ENCODE peak calls at places on chromosomes 12 and 14, in nine cellular contexts. Z is astrocyte of the cerebellum; D is IMR-90; R is activated CD8-positive, alpha-beta T cell treated with anti-CD3 and anti-CD28 coated beads for 36 hours; B is stomach; T is dorsolateral prefrontal cortex; I is lower lobe of right lung; O is testis; K is omental fat pad. F is an unnamed sample.

GRCh38 chr14:102479777-102480176 is 29.8 kb downstream of the ANKRD9 start:
- DNase-seq in I (peak), T (peak), D (no peak), R (no peak), Z (no peak), K (no peak), O (peak), B (peak), F (no peak)

GRCh38 chr14:59629384-59630158 is 53.0 kb upstream of the CCDC175 start:
- DNase-seq in B (no peak), I (no peak), R (no peak), D (no peak), O (no peak), T (no peak), K (no peak), Z (no peak), F (no peak)

GRCh38 chr12:45966486-45966885 is 23.9 kb downstream of the SCAF11 start:
- DNase-seq in O (no peak), D (peak), T (no peak), I (no peak), R (no peak), B (no peak), K (no peak), Z (peak), F (no peak)

GRCh38 chr12:114213055-114213561 is 192.8 kb downstream of the TBX5 start:
- DNase-seq in T (no peak), I (no peak), Z (no peak), R (no peak), O (no peak), D (no peak), B (no peak), K (no peak), F (no peak)

GRCh38 chr14:100384819-100385813 is 62.0 kb downstream of the SLC25A47 start:
- DNase-seq in T (no peak), D (peak), I (no peak), R (no peak), O (no peak), K (no peak), Z (no peak), B (no peak), F (no peak)

GRCh38 chr12:68332726-68333630 is 816 bp upstream of the MDM1 start:
- DNase-seq in D (no peak), T (no peak), R (no peak), K (no peak), I (no peak), B (no peak), Z (no peak), O (no peak), F (no peak)

GRCh38 chr14:99630202-99630601 is 14.7 kb upstream of the HHIPL1 start:
- DNase-seq in Z (no peak), D (no peak), B (no peak), I (no peak), K (no peak), O (no peak), T (no peak), R (no peak), F (no peak)

GRCh38 chr12:4112290-4112689 is 161.3 kb upstream of the CCND2 start:
- DNase-seq in R (no peak), Z (no peak), K (no peak), T (no peak), O (no peak), I (no peak), B (no peak), D (no peak), F (no peak)

GRCh38 chr14:98819132-98819866 is 452.7 kb downstream of the BCL11B start:
- DNase-seq in I (no peak), T (no peak), R (no peak), Z (no peak), B (no peak), D (no peak), K (no peak), O (no peak), F (peak)

GRCh38 chr14:83548061-83548839 is 1981.7 kb upstream of the FLRT2 start:
- DNase-seq in I (no peak), K (no peak), R (no peak), Z (no peak), O (no peak), B (no peak), D (peak), T (no peak), F (no peak)

GRCh38 chr14:76784881-76785280 is 23.6 kb downstream of the VASH1 start:
- DNase-seq in T (peak), D (peak), Z (peak), I (peak), B (peak), R (peak), O (peak), K (no peak), F (no peak)

GRCh38 chr14:100536141-100536540 is 51.1 kb downstream of the BEGAIN start:
- DNase-seq in I (peak), K (no peak), B (no peak), Z (no peak), O (no peak), D (no peak), T (no peak), R (no peak), F (no peak)

GRCh38 chr12:24280085-24280842 is 330.8 kb upstream of the SOX5 start:
- DNase-seq in O (no peak), K (no peak), B (no peak), Z (no peak), R (no peak), D (no peak), T (no peak), I (no peak), F (no peak)

GRCh38 chr14:64198486-64198885 is 95.7 kb downstream of the ESR2 start:
- DNase-seq in B (no peak), T (no peak), K (no peak), R (no peak), Z (no peak), I (no peak), D (no peak), O (no peak), F (no peak)

GRCh38 chr12:12714276-12715001 is 2.7 kb upstream of the CDKN1B start:
- DNase-seq in R (peak), I (peak), K (no peak), B (peak), O (peak), T (no peak), D (peak), Z (no peak), F (no peak)

GRCh38 chr12:10030446-10030845 is at the start of gene CLEC9A:
- DNase-seq in R (no peak), K (no peak), T (no peak), Z (no peak), D (no peak), O (peak), B (no peak), I (no peak), F (no peak)

GRCh38 chr14:36652542-36653201 is 9.0 kb upstream of the PAX9 start:
- DNase-seq in I (no peak), D (no peak), B (no peak), R (no peak), T (no peak), Z (no peak), K (no peak), O (no peak), F (no peak)

GRCh38 chr12:21801522-21802288 is 27.2 kb upstream of the KCNJ8 start:
- DNase-seq in Z (no peak), T (no peak), D (no peak), B (no peak), I (no peak), O (no peak), K (no peak), R (no peak), F (no peak)

DNA sequence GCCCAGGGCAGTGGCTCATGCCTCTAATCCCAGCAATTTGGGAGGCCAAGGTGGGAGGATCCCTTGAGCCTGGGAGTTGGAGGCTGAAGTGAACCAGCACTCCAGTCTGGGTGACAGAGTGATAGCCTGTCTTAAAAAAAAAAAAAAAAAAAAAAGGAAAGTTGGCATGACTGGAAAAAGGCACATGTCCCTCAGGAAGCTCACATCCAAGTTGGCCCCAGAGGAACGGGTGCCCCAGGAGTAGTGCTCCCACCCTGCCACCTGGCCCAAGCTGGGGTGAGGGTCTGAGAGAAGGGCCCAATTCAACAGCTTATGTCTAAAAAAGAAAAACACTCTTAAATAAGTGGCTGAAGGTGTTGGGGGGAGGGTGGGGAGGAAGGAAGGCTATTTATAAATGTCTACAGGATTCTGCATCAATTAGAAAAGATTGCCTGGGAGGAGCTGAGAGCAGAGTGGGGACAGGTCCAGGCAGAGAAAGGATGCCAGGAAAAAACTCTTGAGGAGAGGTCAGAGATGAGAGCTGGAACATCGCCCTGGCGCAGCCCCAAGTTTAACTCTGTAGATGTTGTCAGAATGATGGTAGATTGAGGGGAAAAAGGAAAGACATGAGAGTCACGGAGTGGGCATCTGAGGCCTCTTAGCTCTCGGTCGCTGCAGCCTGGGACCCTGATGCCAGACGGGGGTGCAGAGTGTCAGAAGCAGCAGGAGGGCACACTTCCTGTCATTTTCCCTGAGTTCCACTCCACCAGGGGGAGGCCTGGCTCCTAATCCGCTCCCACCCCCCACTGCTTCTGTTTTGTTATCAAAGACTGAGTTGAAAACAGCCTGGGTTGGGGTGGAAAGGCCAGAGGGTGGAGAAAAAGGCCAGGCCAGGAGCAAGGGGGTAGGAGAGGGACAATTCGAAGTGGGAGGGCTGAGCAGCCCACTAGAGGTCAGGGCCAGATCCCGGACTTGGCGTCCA is 7.3 kb downstream of the SPRYD3 start:
- DNase-seq in O (peak), Z (no peak), R (no peak), B (no peak), K (no peak), D (peak), I (no peak), T (no peak), F (no peak)
- TF ChIP-seq CTCF in O (no peak), Z (peak), R (no peak), B (no peak), K (no peak), D (peak), I (no peak), T (no peak), F (no peak)

DNA sequence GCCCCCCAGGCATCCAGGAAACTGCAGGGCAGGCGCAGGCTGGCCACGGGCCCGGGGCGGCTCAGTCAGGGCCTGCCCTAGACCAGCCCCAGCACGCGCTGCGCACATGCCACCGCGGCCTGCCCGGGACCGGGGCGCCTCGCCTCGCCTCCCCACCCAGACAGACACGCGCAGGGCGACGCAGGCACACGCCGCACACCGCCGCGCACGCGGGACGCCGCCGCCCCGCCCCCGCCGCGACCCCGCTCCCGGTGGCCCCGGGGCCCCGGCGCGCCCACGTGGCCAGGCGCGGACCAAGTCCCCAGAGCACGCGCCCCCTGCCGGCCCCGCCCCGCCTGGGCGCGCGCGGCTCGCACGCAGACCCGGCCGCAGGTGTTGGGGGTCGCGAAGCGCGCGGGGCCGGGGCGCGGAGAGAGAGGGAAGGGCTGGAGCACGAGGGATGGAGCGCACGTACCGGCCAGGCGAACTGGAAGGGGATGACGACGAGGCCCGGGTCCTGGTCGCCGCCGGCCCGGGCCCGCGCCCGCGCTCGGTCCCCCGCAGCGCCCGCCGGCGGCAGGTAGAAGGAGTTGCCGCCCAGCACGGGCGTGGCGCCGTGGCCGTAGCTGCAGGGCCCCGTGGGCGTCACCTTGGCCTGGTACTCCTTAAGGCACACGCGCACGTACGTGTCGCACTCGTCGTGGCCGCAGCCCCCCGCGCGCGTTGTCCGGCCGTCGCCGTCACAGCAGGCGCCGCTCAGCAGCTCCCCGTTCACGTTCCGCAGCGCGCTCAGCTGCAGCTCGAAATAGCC is 1.1 kb downstream of the JAG2 start:
- DNase-seq in T (no peak), B (peak), I (peak), Z (no peak), K (no peak), O (no peak), D (no peak), R (no peak), F (no peak)
- TF ChIP-seq CTCF in T (no peak), B (no peak), I (peak), Z (no peak), K (no peak), O (no peak), D (no peak), R (peak), F (no peak)

GRCh38 chr12:50564240-50564947 is 59.6 kb downstream of the DIP2B start:
- DNase-seq in K (no peak), D (no peak), B (no peak), R (no peak), O (no peak), T (no peak), I (no peak), Z (no peak), F (no peak)

GRCh38 chr12:50567926-50568325 is 63.1 kb downstream of the DIP2B start:
- DNase-seq in K (no peak), I (no peak), D (peak), Z (no peak), O (no peak), B (no peak), T (no peak), R (no peak), F (no peak)

GRCh38 chr12:50564948-50565297 is 60.1 kb downstream of the DIP2B start:
- DNase-seq in I (no peak), T (no peak), Z (no peak), O (no peak), K (no peak), D (no peak), B (no peak), R (no peak), F (no peak)

GRCh38 chr12:50568338-50569155 is 63.8 kb downstream of the DIP2B start:
- DNase-seq in K (no peak), I (no peak), R (no peak), O (no peak), Z (no peak), T (no peak), D (peak), B (no peak), F (no peak)

DNA sequence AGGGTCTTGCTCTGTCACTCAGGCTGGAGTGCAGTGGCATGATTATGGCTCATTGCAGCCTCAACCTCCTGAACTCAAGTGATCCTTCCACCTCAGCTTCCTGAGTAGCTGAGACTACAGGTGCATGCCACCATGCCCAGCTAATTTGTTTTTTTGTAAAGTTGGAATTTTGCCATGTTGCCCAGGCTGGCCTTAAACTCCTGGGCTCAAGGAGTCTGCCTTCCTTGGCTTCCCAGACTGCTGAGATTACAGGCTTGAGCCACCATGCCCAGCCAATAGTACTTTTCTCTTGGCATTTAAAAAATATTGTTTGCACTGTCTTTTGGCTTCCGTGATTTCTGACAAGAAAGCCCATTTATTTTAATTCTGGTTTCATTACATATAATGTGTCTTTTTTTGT is 61.3 kb downstream of the DIP2B start:
- DNase-seq in K (no peak), I (no peak), R (no peak), T (no peak), B (no peak), D (no peak), O (no peak), Z (no peak), F (no peak)
- TF ChIP-seq CTCF in K (no peak), I (no peak), R (no peak), T (no peak), B (no peak), D (no peak), O (no peak), Z (no peak), F (no peak)

DNA sequence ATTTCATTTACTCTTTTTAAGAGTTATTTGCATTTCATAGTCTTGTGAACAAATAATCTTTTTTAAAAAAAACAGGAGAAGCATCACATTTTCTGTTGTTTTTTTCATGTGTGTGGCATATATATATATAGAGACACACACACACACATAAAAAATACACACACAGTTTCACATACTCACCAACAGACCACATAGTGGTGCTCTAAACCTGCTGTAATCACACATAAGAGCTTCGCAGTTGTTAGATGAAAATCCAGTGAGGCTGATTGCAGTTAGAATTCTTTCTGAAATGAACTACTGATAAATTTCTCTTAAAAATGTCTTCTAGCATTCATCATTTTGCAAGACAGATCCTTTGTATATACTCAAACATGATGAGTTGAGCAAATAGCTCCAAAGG is 434.2 kb upstream of the STXBP6 start:
- DNase-seq in R (no peak), O (no peak), I (no peak), D (no peak), Z (no peak), K (no peak), B (no peak), T (no peak), F (no peak)
- TF ChIP-seq CTCF in R (no peak), O (no peak), I (no peak), D (no peak), Z (no peak), K (no peak), B (no peak), T (no peak), F (no peak)

DNA sequence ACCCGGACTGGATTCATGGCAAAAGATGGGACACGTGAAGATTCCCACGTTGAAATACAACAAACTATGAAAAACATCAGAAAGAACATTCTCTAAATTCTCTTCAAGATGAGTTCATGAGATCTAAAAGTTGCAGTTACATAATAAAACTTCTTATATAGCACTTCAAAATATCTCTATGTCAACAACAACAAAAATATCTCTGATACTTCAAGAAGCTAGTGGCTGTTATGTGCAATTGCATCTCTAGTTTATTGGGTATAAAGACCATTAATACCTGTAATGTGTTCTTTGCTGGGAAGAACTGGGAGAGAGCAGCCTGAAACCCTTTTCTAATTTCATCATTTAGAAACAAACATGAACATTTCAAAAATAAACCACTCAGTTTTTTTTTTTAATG is 69.2 kb upstream of the RGS6 start:
- DNase-seq in B (no peak), I (no peak), O (no peak), K (no peak), T (no peak), D (no peak), R (no peak), Z (no peak), F (no peak)
- TF ChIP-seq CTCF in B (no peak), I (no peak), O (no peak), K (no peak), T (no peak), D (peak), R (no peak), Z (peak), F (peak)

GRCh38 chr12:49866859-49867579 is 24.1 kb upstream of the BCDIN3D start:
- DNase-seq in B (peak), T (peak), D (peak), K (peak), Z (peak), R (peak), I (peak), O (peak), F (peak)

GRCh38 chr12:49864817-49865090 is 21.8 kb upstream of the BCDIN3D start:
- DNase-seq in B (no peak), R (no peak), O (no peak), Z (no peak), K (no peak), I (no peak), D (no peak), T (no peak), F (no peak)

GRCh38 chr12:49863946-49864816 is 21.3 kb upstream of the BCDIN3D start:
- DNase-seq in Z (no peak), B (no peak), T (no peak), O (no peak), I (no peak), K (no peak), D (no peak), R (no peak), F (no peak)

GRCh38 chr12:49865782-49866135 is 22.9 kb upstream of the BCDIN3D start:
- DNase-seq in K (no peak), I (no peak), D (no peak), O (no peak), B (no peak), R (no peak), T (no peak), Z (no peak), F (no peak)

DNA sequence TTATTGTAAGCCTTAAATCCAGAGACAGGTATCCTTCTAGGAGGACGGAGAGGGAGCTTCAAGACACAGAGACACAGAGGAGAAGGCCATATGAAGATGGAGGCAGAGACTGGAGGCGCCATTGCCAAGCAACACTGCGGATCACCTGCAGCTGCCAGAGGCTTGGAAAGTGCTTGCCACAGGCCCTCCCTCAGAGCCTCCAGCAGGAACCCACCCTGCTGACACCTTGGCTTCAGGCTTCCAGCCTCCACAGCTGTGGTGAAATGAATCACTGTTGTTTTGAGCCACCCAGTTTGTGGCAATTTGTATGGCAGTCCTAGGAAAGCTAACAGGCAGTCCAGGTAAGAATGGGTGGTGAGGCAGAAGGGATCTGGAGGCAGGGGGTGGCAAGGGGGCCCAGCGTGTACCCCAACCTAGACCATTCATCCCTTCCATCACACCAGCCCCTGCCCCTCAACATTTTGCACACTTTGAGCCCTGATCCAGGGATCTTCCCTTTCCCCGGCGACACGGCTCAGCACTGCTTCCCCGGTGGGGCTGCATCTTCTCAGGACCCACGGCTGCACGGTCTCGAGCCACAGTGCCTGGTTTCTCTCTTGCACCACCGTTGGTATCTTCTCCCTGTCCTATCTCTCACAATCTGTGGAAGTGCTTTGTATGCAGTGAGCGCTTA is 22.3 kb upstream of the BCDIN3D start:
- DNase-seq in I (no peak), R (no peak), D (no peak), Z (no peak), B (no peak), T (no peak), K (no peak), O (no peak), F (no peak)
- TF ChIP-seq CTCF in I (no peak), R (no peak), D (no peak), Z (no peak), B (no peak), T (no peak), K (no peak), O (no peak), F (no peak)